ENCODE peak calls at places on chromosomes 6 and 20, in ten cellular contexts. B is body of pancreas; D is mammary epithelial cell; P is IMR-90; J is GM19239; A is heart left ventricle; K is activated naive CD4-positive, alpha-beta T cell; S is stimulated activated CD4-positive, alpha-beta T cell treated with anti-CD3 and anti-CD28 coated beads, Interleukin-12 subunit alpha, Interleukin-12 subunit beta, amount 100 ng/mL, for 48 hours; Q is activated CD8-positive, alpha-beta memory T cell treated with anti-CD3 and anti-CD28 coated beads, Interleukin-2, amount 50 U/mL, for 4 hours; F is HFFc6. R is an unnamed sample.
A peak's percentile ranks its signal among the peaks of the same experiment; 100 is the strongest.

GRCh38 chr6:163760860-163761259 is 346.3 kb downstream of the QKI start:
- DNase-seq in S (no peak), J (no peak), A (no peak), B (no peak), P (no peak), Q (no peak), K (no peak), D (no peak), F (no peak), R (no peak)

GRCh38 chr6:144564202-144564601 is 279.1 kb downstream of the UTRN start:
- DNase-seq in K (no peak), F (no peak), D (no peak), J (no peak), Q (no peak), A (no peak), S (no peak), P (no peak), B (no peak), R (no peak)

GRCh38 chr6:291148-291696 is 1.1 kb upstream of the DUSP22 start:
- DNase-seq in J (no peak), S (no peak), K (no peak), A (no peak), Q (no peak), P (no peak), F (no peak), B (peak; percentile 58), D (peak; percentile 30), R (no peak)

GRCh38 chr20:13588049-13588448 is 50.7 kb downstream of the TASP1 start:
- DNase-seq in S (no peak), D (no peak), B (no peak), Q (no peak), K (no peak), P (no peak), J (no peak), F (no peak), A (no peak), R (no peak)

GRCh38 chr6:12363651-12364381 is 73.7 kb downstream of the EDN1 start:
- DNase-seq in J (no peak), B (peak; percentile 70), A (no peak), F (no peak), P (no peak), Q (no peak), D (no peak), S (no peak), K (no peak), R (peak; percentile 75)

GRCh38 chr6:69145062-69145461 is 510.0 kb downstream of the ADGRB3 start:
- DNase-seq in P (no peak), B (no peak), A (no peak), Q (no peak), S (no peak), J (no peak), D (no peak), K (no peak), F (no peak), R (no peak)

GRCh38 chr6:37845930-37846329 is 26.4 kb downstream of the ZFAND3 start:
- DNase-seq in S (no peak), Q (no peak), K (no peak), F (no peak), D (peak; percentile 23), P (peak; percentile 38), B (no peak), A (no peak), J (no peak), R (no peak)

GRCh38 chr20:47720636-47721427 is 64.4 kb downstream of the SULF2 start:
- DNase-seq in F (peak; percentile 13), B (no peak), Q (no peak), J (no peak), P (peak; percentile 12), S (no peak), A (no peak), D (no peak), K (no peak), R (no peak)

GRCh38 chr20:56328861-56329260 is 29.9 kb upstream of the FAM210B start:
- DNase-seq in K (no peak), S (no peak), D (peak; percentile 16), J (no peak), Q (no peak), B (no peak), F (no peak), P (peak; percentile 8), A (no peak), R (no peak)

R was measured in stomach.